ENCODE peak calls at places on chromosomes 1 and 21, in five cellular contexts. S is spleen, P is SK-N-SH, D is K562, O is breast epithelium. Q is an unnamed sample.

GRCh38 chr1:63935148-63935547 is 161.3 kb downstream of the ROR1 start:
- DNase-seq in S (no peak), P (peak), D (no peak), O (no peak), Q (no peak)

GRCh38 chr1:66521736-66522365 is 12.1 kb upstream of the SGIP1 start:
- DNase-seq in S (no peak), P (no peak), D (no peak), O (no peak), Q (no peak)

GRCh38 chr1:93681549-93682412 is at the start of gene BCAR3:
- DNase-seq in S (peak), P (peak), D (peak), O (peak), Q (no peak)

GRCh38 chr1:229599218-229599812 is 26.6 kb downstream of the TAF5L start:
- DNase-seq in S (no peak), P (no peak), D (no peak), O (no peak), Q (no peak)

GRCh38 chr1:228927947-228928898 is 192.9 kb downstream of the RHOU start:
- DNase-seq in S (no peak), P (no peak), D (no peak), O (no peak), Q (no peak)

GRCh38 chr1:210367561-210367960 is 38.9 kb downstream of the HHAT start:
- DNase-seq in S (no peak), P (no peak), D (no peak), O (no peak), Q (no peak)

GRCh38 chr1:20376880-20377494 is 86.3 kb downstream of the VWA5B1 start:
- DNase-seq in S (peak), P (peak), D (peak), O (no peak), Q (peak)

GRCh38 chr1:86788300-86789206 is 84.2 kb downstream of the SH3GLB1 start:
- DNase-seq in S (no peak), P (no peak), D (no peak), O (no peak), Q (peak)

GRCh38 chr1:17439250-17440073 is at the start of gene RCC2:
- DNase-seq in S (peak), P (peak), D (peak), O (peak), Q (no peak)

GRCh38 chr1:236099622-236100021 is 34.7 kb upstream of the NID1 start:
- DNase-seq in S (peak), P (peak), D (no peak), O (peak), Q (no peak)

GRCh38 chr1:61534847-61535246 is 190.1 kb downstream of the TM2D1 start:
- DNase-seq in S (no peak), P (no peak), D (no peak), O (no peak), Q (no peak)

GRCh38 chr1:173195596-173196088 is 11.5 kb downstream of the TNFSF4 start:
- DNase-seq in S (peak), P (no peak), D (no peak), O (no peak), Q (no peak)

GRCh38 chr21:45256912-45257672 is 30.6 kb downstream of the POFUT2 start:
- DNase-seq in S (peak), P (peak), D (peak), O (no peak), Q (no peak)

GRCh38 chr1:171486048-171486519 is 754 bp downstream of the PRRC2C start:
- DNase-seq in S (no peak), P (no peak), D (no peak), O (peak), Q (peak)

GRCh38 chr1:11701551-11701961 is 10.0 kb downstream of the DRAXIN start:
- DNase-seq in S (no peak), P (peak), D (no peak), O (no peak), Q (no peak)

GRCh38 chr21:43277481-43278351 is 108.9 kb downstream of the CRYAA start:
- DNase-seq in S (peak), P (no peak), D (no peak), O (no peak), Q (no peak)

GRCh38 chr21:34942911-34943310 is 106.2 kb downstream of the RUNX1 start:
- DNase-seq in S (no peak), P (no peak), D (no peak), O (no peak), Q (no peak)

GRCh38 chr1:27306892-27307850 is 14.8 kb upstream of the TMEM222 start:
- DNase-seq in S (no peak), P (no peak), D (peak), O (no peak), Q (no peak)

GRCh38 chr21:46205766-46206162 is 21.5 kb upstream of the SPATC1L start:
- DNase-seq in S (peak), P (no peak), D (no peak), O (no peak), Q (no peak)

GRCh38 chr1:228953207-228953606 is 217.9 kb downstream of the RHOU start:
- DNase-seq in S (no peak), P (no peak), D (no peak), O (no peak), Q (no peak)

GRCh38 chr1:181789395-181789794 is 272.1 kb downstream of the ZNF648 start:
- DNase-seq in S (no peak), P (no peak), D (no peak), O (peak), Q (no peak)

GRCh38 chr1:183566026-183566425 is 24.2 kb downstream of the NCF2 start:
- DNase-seq in S (no peak), P (no peak), D (no peak), O (no peak), Q (no peak)

GRCh38 chr1:21639594-21640041 is 29.5 kb downstream of the RAP1GAP start:
- DNase-seq in S (no peak), P (no peak), D (peak), O (no peak), Q (no peak)

GRCh38 chr1:194289569-194290266 is 1103.3 kb upstream of the B3GALT2 start:
- DNase-seq in S (no peak), P (no peak), D (no peak), O (no peak), Q (no peak)

GRCh38 chr21:23887709-23888303 is 1719.5 kb downstream of the MRPL39 start:
- DNase-seq in S (peak), P (no peak), D (no peak), O (no peak), Q (no peak)

GRCh38 chr1:82227696-82228095 is 427.0 kb downstream of the ADGRL2 start:
- DNase-seq in S (no peak), P (no peak), D (no peak), O (peak), Q (no peak)

GRCh38 chr1:202361701-202362100 is 13.2 kb downstream of the PPP1R12B start:
- DNase-seq in S (no peak), P (no peak), D (no peak), O (no peak), Q (no peak)

GRCh38 chr1:12047120-12047876 is 15.8 kb upstream of the TNFRSF8 start:
- DNase-seq in S (no peak), P (no peak), D (no peak), O (no peak), Q (no peak)

GRCh38 chr1:113813218-113813617 is 942 bp upstream of the RSBN1 start:
- DNase-seq in S (no peak), P (no peak), D (no peak), O (no peak), Q (no peak)

GRCh38 chr1:11280719-11281376 is 7.8 kb downstream of the UBIAD1 start:
- DNase-seq in S (no peak), P (no peak), D (no peak), O (no peak), Q (no peak)

GRCh38 chr1:91742848-91743292 is 143.1 kb downstream of the TGFBR3 start:
- DNase-seq in S (no peak), P (no peak), D (no peak), O (peak), Q (no peak)

GRCh38 chr1:9294910-9295636 is 2.4 kb downstream of the SPSB1 start:
- DNase-seq in S (no peak), P (no peak), D (no peak), O (no peak), Q (no peak)

GRCh38 chr1:27488523-27489138 is 1.3 kb downstream of the WASF2 start:
- DNase-seq in S (no peak), P (no peak), D (no peak), O (no peak), Q (peak)

GRCh38 chr1:183812686-183813569 is 8.0 kb downstream of the RGL1 start:
- DNase-seq in S (no peak), P (no peak), D (no peak), O (no peak), Q (no peak)

GRCh38 chr21:32889596-32889995 is 118.0 kb upstream of the PAXBP1 start:
- DNase-seq in S (no peak), P (no peak), D (no peak), O (no peak), Q (no peak)

GRCh38 chr1:243623831-243624230 is 226.2 kb downstream of the AKT3 start:
- DNase-seq in S (no peak), P (no peak), D (no peak), O (no peak), Q (no peak)

GRCh38 chr1:203536981-203537455 is 43.1 kb downstream of the OPTC start:
- DNase-seq in S (no peak), P (no peak), D (no peak), O (no peak), Q (peak)

GRCh38 chr1:159161719-159162026 is 9.7 kb upstream of the CADM3 start:
- DNase-seq in S (no peak), P (no peak), D (no peak), O (no peak), Q (no peak)

DNA sequence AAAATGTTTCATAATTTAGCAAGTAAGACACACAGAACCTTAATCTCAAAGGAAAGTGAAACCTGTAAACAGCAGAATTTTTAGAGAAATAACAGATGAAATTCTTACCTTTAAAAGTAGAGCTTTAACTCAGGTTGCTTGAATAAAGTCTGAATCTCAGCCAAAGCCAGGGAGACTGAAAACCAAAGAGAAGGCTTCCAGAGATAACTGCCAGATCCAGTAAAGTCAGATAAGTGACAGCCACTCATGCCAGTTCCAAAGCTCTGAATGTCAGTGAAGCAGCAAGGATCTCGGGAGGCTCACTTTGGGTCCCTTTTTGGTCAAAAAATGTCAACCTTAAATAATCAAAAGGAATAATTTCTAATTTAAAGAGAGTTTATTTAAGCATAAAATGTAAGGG is 199.9 kb upstream of the CHRM3 start:
- DNase-seq in S (no peak), P (no peak), D (no peak), O (no peak), Q (no peak)
- H3K4me3 ChIP-seq in S (no peak), P (no peak), D (no peak), O (no peak), Q (no peak)

GRCh38 chr1:3112526-3112925 is 43.5 kb downstream of the PRDM16 start:
- DNase-seq in S (no peak), P (no peak), D (no peak), O (no peak), Q (no peak)

GRCh38 chr1:3114131-3114744 is 45.2 kb downstream of the PRDM16 start:
- DNase-seq in S (no peak), P (no peak), D (no peak), O (no peak), Q (no peak)

GRCh38 chr1:3113047-3113740 is 44.2 kb downstream of the PRDM16 start:
- DNase-seq in S (no peak), P (no peak), D (no peak), O (no peak), Q (no peak)

GRCh38 chr1:3113741-3114056 is 44.7 kb downstream of the PRDM16 start:
- DNase-seq in S (no peak), P (no peak), D (no peak), O (no peak), Q (no peak)

GRCh38 chr1:3111616-3112021 is 42.6 kb downstream of the PRDM16 start:
- DNase-seq in S (no peak), P (no peak), D (no peak), O (no peak), Q (no peak)
- TF ChIP-seq POLR2AphosphoS5 in S (no peak), P (no peak), D (no peak), O (no peak), Q (no peak)

DNA sequence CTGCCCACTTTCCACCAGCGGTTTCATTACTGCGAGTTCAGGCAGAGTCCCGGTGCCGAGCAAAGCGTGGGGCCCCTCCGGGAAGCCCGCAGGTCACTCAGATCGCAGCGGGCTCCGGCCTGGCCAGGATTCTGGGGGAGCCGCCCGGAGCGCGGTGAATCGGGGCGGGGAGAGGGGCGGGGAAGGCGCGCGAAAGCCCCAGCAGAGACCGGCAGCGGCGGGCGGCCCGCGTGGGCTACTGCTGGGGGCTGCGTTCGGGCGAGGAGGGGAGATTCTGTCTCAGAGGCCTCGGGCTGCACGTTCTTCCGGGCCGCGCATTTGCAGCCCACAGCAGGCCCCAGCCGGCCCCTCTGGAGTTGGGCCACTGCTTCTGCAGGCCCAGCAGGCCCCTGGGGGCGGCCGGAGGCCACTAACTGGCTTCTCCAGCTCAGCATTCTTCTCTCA is 64.7 kb downstream of the SCCPDH start:
- DNase-seq in S (no peak), P (no peak), D (peak), O (no peak), Q (no peak)
- H3K4me3 ChIP-seq in S (no peak), P (no peak), D (no peak), O (peak), Q (no peak)

GRCh38 chr1:97245682-97246081 is 524.1 kb downstream of the PTBP2 start:
- DNase-seq in S (no peak), P (no peak), D (no peak), O (no peak), Q (no peak)
- TF ChIP-seq POLR2AphosphoS5 in S (no peak), P (no peak), D (no peak), O (no peak), Q (no peak)

GRCh38 chr1:200075522-200075921 is 48.0 kb downstream of the NR5A2 start:
- DNase-seq in S (no peak), P (no peak), D (no peak), O (no peak), Q (no peak)

GRCh38 chr1:200073286-200073637 is 45.8 kb downstream of the NR5A2 start:
- DNase-seq in S (no peak), P (no peak), D (no peak), O (no peak), Q (no peak)

GRCh38 chr1:200075938-200076546 is 48.5 kb downstream of the NR5A2 start:
- DNase-seq in S (no peak), P (no peak), D (no peak), O (no peak), Q (no peak)

GRCh38 chr1:200072636-200073285 is 45.3 kb downstream of the NR5A2 start:
- DNase-seq in S (no peak), P (no peak), D (no peak), O (no peak), Q (no peak)
- H3K4me3 ChIP-seq in S (no peak), P (no peak), D (no peak), O (no peak), Q (no peak)

DNA sequence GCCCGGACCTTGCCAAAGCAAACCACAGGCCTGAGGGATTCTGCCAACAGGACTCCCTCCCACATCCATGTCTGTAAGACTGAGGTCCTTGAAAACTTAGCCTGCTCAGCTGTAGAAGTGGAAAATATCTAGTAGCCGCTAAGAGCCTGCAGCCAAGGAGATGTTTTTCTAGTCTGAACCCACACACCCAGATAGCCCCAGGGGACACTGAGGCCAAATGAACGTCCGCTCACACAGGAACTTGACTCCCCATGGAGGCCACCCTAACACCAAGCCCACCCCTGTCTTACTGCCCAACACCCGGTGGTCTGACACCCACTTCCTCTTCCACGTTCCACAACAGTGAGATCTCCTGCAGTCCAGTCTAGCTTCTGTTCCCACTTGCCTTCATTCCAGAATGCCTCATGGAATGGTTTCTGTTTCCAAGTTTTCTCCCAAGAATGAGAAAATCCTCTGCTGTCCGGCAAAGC is 174.8 kb downstream of the PLPP3 start:
- DNase-seq in S (no peak), P (no peak), D (no peak), O (peak), Q (no peak)
- TF ChIP-seq POLR2AphosphoS5 in S (no peak), P (no peak), D (no peak), O (no peak), Q (no peak)